ENCODE peak calls at places on chromosomes 6 and 20, in seven cellular contexts. T, N, V, Q, G, H and L are unnamed samples.
A peak's percentile ranks its signal among the peaks of the same experiment; 100 is the strongest.

GRCh38 chr20:23970049-23970448 is 18.5 kb downstream of the GGTLC1 start:
- DNase-seq in T (no peak), V (no peak), N (no peak), H (no peak), G (no peak), Q (no peak), L (no peak)

GRCh38 chr6:136897071-136897470 is 25.0 kb upstream of the SLC35D3 start:
- DNase-seq in V (no peak), Q (no peak), H (no peak), N (no peak), T (no peak), G (no peak), L (no peak)

GRCh38 chr6:15608406-15608805 is 54.4 kb downstream of the DTNBP1 start:
- DNase-seq in G (peak; percentile 94), N (no peak), H (no peak), V (no peak), T (peak; percentile 81), Q (peak; percentile 86), L (no peak)

GRCh38 chr20:50298554-50299324 is 108.1 kb downstream of the CEBPB start:
- DNase-seq in Q (no peak), N (no peak), H (no peak), V (no peak), G (no peak), T (no peak), L (no peak)

GRCh38 chr20:13340088-13340487 is 119.0 kb downstream of the ISM1 start:
- DNase-seq in T (no peak), G (no peak), H (no peak), Q (no peak), V (no peak), N (no peak), L (no peak)

GRCh38 chr20:38196592-38196991 is 31.5 kb upstream of the TGM2 start:
- DNase-seq in Q (peak; percentile 94), G (peak; percentile 93), T (peak; percentile 84), H (no peak), V (no peak), N (peak; percentile 81), L (no peak)

GRCh38 chr6:127641905-127642304 is 64.9 kb downstream of the C6orf58 start:
- DNase-seq in V (no peak), T (peak; percentile 8), G (peak; percentile 62), Q (peak; percentile 53), N (peak; percentile 68), H (no peak), L (no peak)

GRCh38 chr6:116447496-116448011 is 13.6 kb upstream of the CALHM6 start:
- DNase-seq in V (no peak), T (peak; percentile 93), Q (peak; percentile 76), G (peak; percentile 91), N (no peak), H (no peak), L (no peak)

GRCh38 chr6:96727144-96727543 is 110.1 kb downstream of the GPR63 start:
- DNase-seq in N (no peak), V (no peak), T (no peak), H (no peak), Q (no peak), G (no peak), L (no peak)

GRCh38 chr20:48236001-48236400 is 450.7 kb upstream of the SULF2 start:
- DNase-seq in T (no peak), Q (no peak), V (no peak), G (no peak), N (no peak), H (no peak), L (no peak)

GRCh38 chr6:139452176-139452876 is 77.9 kb upstream of the CITED2 start:
- DNase-seq in T (no peak), N (no peak), G (no peak), H (no peak), V (no peak), Q (no peak), L (no peak)

GRCh38 chr6:134851548-134851947 is 98.4 kb downstream of the ALDH8A1 start:
- DNase-seq in Q (no peak), T (no peak), G (no peak), N (no peak), V (no peak), H (no peak), L (no peak)

GRCh38 chr6:116120430-116120829 is 5.5 kb downstream of the COL10A1 start:
- DNase-seq in T (no peak), Q (no peak), G (no peak), V (no peak), H (no peak), N (no peak), L (no peak)

GRCh38 chr6:157143171-157143884 is 180.0 kb downstream of the TMEM242 start:
- DNase-seq in V (no peak), Q (peak; percentile 64), G (peak; percentile 82), N (no peak), H (no peak), T (peak; percentile 20), L (peak; percentile 35)

GRCh38 chr20:4730782-4731181 is 9.1 kb downstream of the PRND start:
- DNase-seq in Q (no peak), H (no peak), T (no peak), G (no peak), V (no peak), N (peak; percentile 45), L (no peak)

GRCh38 chr6:163915131-163915530 is 500.6 kb downstream of the QKI start:
- DNase-seq in G (no peak), H (no peak), T (no peak), Q (no peak), N (no peak), V (no peak), L (no peak)

GRCh38 chr20:5696011-5696559 is 54.1 kb upstream of the SHLD1 start:
- DNase-seq in V (no peak), G (peak; percentile 86), N (no peak), T (peak; percentile 73), H (no peak), Q (peak; percentile 80), L (no peak)

GRCh38 chr6:116866281-116866871 is 10.7 kb upstream of the RFX6 start:
- DNase-seq in H (no peak), V (no peak), Q (no peak), N (no peak), G (peak; percentile 11), T (no peak), L (no peak)

GRCh38 chr6:37535701-37536461 is 36.2 kb upstream of the CCDC167 start:
- DNase-seq in V (no peak), Q (peak; percentile 42), N (peak; percentile 65), T (no peak), H (no peak), G (peak; percentile 36), L (peak; percentile 16)

GRCh38 chr20:47349365-47350180 is 6.9 kb downstream of the ZMYND8 start:
- DNase-seq in V (no peak), H (no peak), T (no peak), Q (no peak), G (no peak), N (no peak), L (no peak)

GRCh38 chr6:35496036-35496850 is 636 bp downstream of the TEAD3 start:
- DNase-seq in Q (peak; percentile 60), G (peak; percentile 69), V (no peak), H (no peak), N (no peak), T (no peak), L (no peak)

GRCh38 chr20:2206957-2207769 is 88.6 kb upstream of the TGM3 start:
- DNase-seq in G (peak; percentile 71), T (peak; percentile 66), Q (peak; percentile 68), N (peak; percentile 84), H (peak; percentile 17), V (peak; percentile 91), L (peak; percentile 75)

GRCh38 chr6:145583753-145584152 is 151.6 kb downstream of the EPM2A start:
- DNase-seq in N (no peak), G (no peak), V (no peak), H (no peak), T (no peak), Q (no peak), L (no peak)

GRCh38 chr6:11632231-11632630 is 94.7 kb downstream of the TMEM170B start:
- DNase-seq in Q (peak; percentile 57), T (peak; percentile 35), G (peak; percentile 36), N (no peak), H (no peak), V (no peak), L (no peak)

GRCh38 chr6:90940812-90941481 is 354.1 kb upstream of the MAP3K7 start:
- DNase-seq in N (peak; percentile 90), Q (peak; percentile 31), V (no peak), H (no peak), T (peak; percentile 12), G (peak; percentile 55), L (no peak)

GRCh38 chr20:57387945-57388351 is 3.2 kb upstream of the RBM38 start:
- DNase-seq in T (no peak), N (no peak), V (no peak), Q (no peak), H (no peak), G (no peak), L (no peak)

GRCh38 chr6:138724015-138724414 is 49.6 kb upstream of the CCDC28A start:
- DNase-seq in G (peak; percentile 33), N (no peak), Q (peak; percentile 85), T (no peak), H (no peak), V (no peak), L (no peak)

GRCh38 chr20:59400666-59401065 is 100.3 kb downstream of the EDN3 start:
- DNase-seq in Q (no peak), H (no peak), N (no peak), V (peak; percentile 46), G (no peak), T (no peak), L (no peak)

GRCh38 chr20:35603695-35604443 is 11.8 kb upstream of the SPAG4 start:
- DNase-seq in V (no peak), H (no peak), Q (no peak), T (no peak), N (no peak), G (no peak), L (no peak)

GRCh38 chr20:50478162-50479036 is 31.8 kb upstream of the PTPN1 start:
- DNase-seq in G (peak; percentile 74), H (peak; percentile 57), T (no peak), N (peak; percentile 85), Q (peak; percentile 58), V (peak; percentile 76), L (peak; percentile 55)

GRCh38 chr6:45881705-45882435 is 133.8 kb downstream of the CLIC5 start:
- DNase-seq in T (no peak), V (no peak), G (no peak), N (no peak), H (no peak), Q (peak; percentile 73), L (no peak)

GRCh38 chr20:37992802-37993538 is 40.3 kb downstream of the TTI1 start:
- DNase-seq in H (no peak), T (peak; percentile 87), N (peak; percentile 77), G (peak; percentile 69), Q (peak; percentile 93), V (no peak), L (peak; percentile 11)

GRCh38 chr20:19944772-19945459 is 72.2 kb upstream of the NAA20 start:
- DNase-seq in N (no peak), T (peak; percentile 9), H (no peak), Q (peak; percentile 15), V (no peak), G (no peak), L (no peak)